ENCODE peak calls at places on chromosomes 12 and 14, in eight cellular contexts. One of them, this sample, is unnamed.
A peak's percentile ranks its signal among the peaks of the same experiment; 100 is the strongest.

GRCh38 chr14:76806446-76806845 is 6.2 kb downstream of the ANGEL1 start:
- DNase-seq in kidney epithelial cell: no peak
- DNase-seq in heart right ventricle: no peak
- DNase-seq in AG09319: no peak
- DNase-seq in coronary artery: no peak
- DNase-seq in brain microvascular endothelial cell: no peak
- DNase-seq in gastrocnemius medialis: no peak
- DNase-seq in dorsolateral prefrontal cortex: no peak
- DNase-seq in this sample: peak; percentile 83

GRCh38 chr12:121628037-121628436 is 1.7 kb downstream of the ORAI1 start:
- DNase-seq in kidney epithelial cell: no peak
- DNase-seq in heart right ventricle: no peak
- DNase-seq in AG09319: no peak
- DNase-seq in coronary artery: no peak
- DNase-seq in brain microvascular endothelial cell: no peak
- DNase-seq in gastrocnemius medialis: no peak
- DNase-seq in dorsolateral prefrontal cortex: no peak
- DNase-seq in this sample: no peak

GRCh38 chr14:99164712-99165111 is 107.3 kb downstream of the BCL11B start:
- DNase-seq in kidney epithelial cell: no peak
- DNase-seq in heart right ventricle: no peak
- DNase-seq in AG09319: no peak
- DNase-seq in coronary artery: no peak
- DNase-seq in brain microvascular endothelial cell: no peak
- DNase-seq in gastrocnemius medialis: no peak
- DNase-seq in dorsolateral prefrontal cortex: no peak
- DNase-seq in this sample: no peak

GRCh38 chr12:71871116-71871515 is 31.6 kb downstream of the TBC1D15 start:
- DNase-seq in kidney epithelial cell: no peak
- DNase-seq in heart right ventricle: no peak
- DNase-seq in AG09319: no peak
- DNase-seq in coronary artery: no peak
- DNase-seq in brain microvascular endothelial cell: no peak
- DNase-seq in gastrocnemius medialis: no peak
- DNase-seq in dorsolateral prefrontal cortex: no peak
- DNase-seq in this sample: no peak

GRCh38 chr12:51865470-51865745 is 16.9 kb upstream of the FIGNL2 start:
- DNase-seq in kidney epithelial cell: no peak
- DNase-seq in heart right ventricle: no peak
- DNase-seq in AG09319: no peak
- DNase-seq in coronary artery: no peak
- DNase-seq in brain microvascular endothelial cell: no peak
- DNase-seq in gastrocnemius medialis: no peak
- DNase-seq in dorsolateral prefrontal cortex: no peak
- DNase-seq in this sample: no peak

GRCh38 chr14:91303091-91303923 is 58.8 kb upstream of the GPR68 start:
- DNase-seq in kidney epithelial cell: no peak
- DNase-seq in heart right ventricle: peak; percentile 82
- DNase-seq in AG09319: no peak
- DNase-seq in coronary artery: no peak
- DNase-seq in brain microvascular endothelial cell: no peak
- DNase-seq in gastrocnemius medialis: no peak
- DNase-seq in dorsolateral prefrontal cortex: no peak
- DNase-seq in this sample: no peak

GRCh38 chr12:61750604-61751003 is 509.6 kb upstream of the USP15 start:
- DNase-seq in kidney epithelial cell: no peak
- DNase-seq in heart right ventricle: no peak
- DNase-seq in AG09319: no peak
- DNase-seq in coronary artery: no peak
- DNase-seq in brain microvascular endothelial cell: no peak
- DNase-seq in gastrocnemius medialis: no peak
- DNase-seq in dorsolateral prefrontal cortex: no peak
- DNase-seq in this sample: no peak

GRCh38 chr14:36047912-36048311 is 128.6 kb downstream of the PTCSC3 start:
- DNase-seq in kidney epithelial cell: no peak
- DNase-seq in heart right ventricle: no peak
- DNase-seq in AG09319: no peak
- DNase-seq in coronary artery: no peak
- DNase-seq in brain microvascular endothelial cell: no peak
- DNase-seq in gastrocnemius medialis: no peak
- DNase-seq in dorsolateral prefrontal cortex: no peak
- DNase-seq in this sample: no peak

GRCh38 chr12:31322651-31323248 is 3.2 kb downstream of the SINHCAF start:
- DNase-seq in kidney epithelial cell: no peak
- DNase-seq in heart right ventricle: no peak
- DNase-seq in AG09319: no peak
- DNase-seq in coronary artery: no peak
- DNase-seq in brain microvascular endothelial cell: peak; percentile 47
- DNase-seq in gastrocnemius medialis: no peak
- DNase-seq in dorsolateral prefrontal cortex: no peak
- DNase-seq in this sample: no peak
- TF ChIP-seq CTCF in kidney epithelial cell: no peak
- TF ChIP-seq CTCF in heart right ventricle: no peak
- TF ChIP-seq CTCF in AG09319: no peak
- TF ChIP-seq CTCF in coronary artery: no peak
- TF ChIP-seq CTCF in brain microvascular endothelial cell: no peak
- TF ChIP-seq CTCF in gastrocnemius medialis: no peak
- TF ChIP-seq CTCF in dorsolateral prefrontal cortex: no peak
- TF ChIP-seq CTCF in this sample: no peak

GRCh38 chr14:103209054-103209453 is 85.8 kb downstream of the TNFAIP2 start:
- DNase-seq in kidney epithelial cell: no peak
- DNase-seq in heart right ventricle: no peak
- DNase-seq in AG09319: no peak
- DNase-seq in coronary artery: no peak
- DNase-seq in brain microvascular endothelial cell: no peak
- DNase-seq in gastrocnemius medialis: no peak
- DNase-seq in dorsolateral prefrontal cortex: no peak
- DNase-seq in this sample: no peak
- TF ChIP-seq CTCF in kidney epithelial cell: peak; percentile 6
- TF ChIP-seq CTCF in heart right ventricle: no peak
- TF ChIP-seq CTCF in AG09319: peak; percentile 32
- TF ChIP-seq CTCF in coronary artery: no peak
- TF ChIP-seq CTCF in brain microvascular endothelial cell: peak; percentile 33
- TF ChIP-seq CTCF in gastrocnemius medialis: no peak
- TF ChIP-seq CTCF in dorsolateral prefrontal cortex: no peak
- TF ChIP-seq CTCF in this sample: no peak

DNA sequence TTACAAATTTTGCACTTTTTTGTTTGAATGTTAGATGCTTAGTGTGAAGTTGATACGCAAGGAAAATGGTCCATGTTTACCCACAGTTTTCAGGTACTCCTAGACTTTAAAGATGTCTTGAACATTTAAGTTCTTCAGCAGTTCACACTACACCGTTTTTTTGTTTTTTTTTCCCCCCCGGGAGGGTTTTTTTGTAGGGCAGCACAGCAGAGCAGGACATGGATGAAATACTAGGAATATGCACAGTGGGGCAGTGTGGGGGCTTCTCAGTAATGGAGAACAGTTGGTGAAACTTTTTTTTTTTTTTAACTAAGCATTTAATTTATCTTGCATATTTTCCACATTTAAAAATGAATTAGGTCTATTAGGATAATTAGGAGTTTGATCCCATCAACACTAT is 4.9 kb downstream of the RAN start:
- DNase-seq in kidney epithelial cell: no peak
- DNase-seq in heart right ventricle: no peak
- DNase-seq in AG09319: no peak
- DNase-seq in coronary artery: no peak
- DNase-seq in brain microvascular endothelial cell: no peak
- DNase-seq in gastrocnemius medialis: no peak
- DNase-seq in dorsolateral prefrontal cortex: no peak
- DNase-seq in this sample: no peak
- TF ChIP-seq CTCF in kidney epithelial cell: no peak
- TF ChIP-seq CTCF in heart right ventricle: no peak
- TF ChIP-seq CTCF in AG09319: no peak
- TF ChIP-seq CTCF in coronary artery: no peak
- TF ChIP-seq CTCF in brain microvascular endothelial cell: no peak
- TF ChIP-seq CTCF in gastrocnemius medialis: no peak
- TF ChIP-seq CTCF in dorsolateral prefrontal cortex: no peak
- TF ChIP-seq CTCF in this sample: no peak

GRCh38 chr12:67456281-67456918 is 187.2 kb downstream of the CAND1 start:
- DNase-seq in kidney epithelial cell: no peak
- DNase-seq in heart right ventricle: peak; percentile 41
- DNase-seq in AG09319: peak; percentile 78
- DNase-seq in coronary artery: no peak
- DNase-seq in brain microvascular endothelial cell: peak; percentile 65
- DNase-seq in gastrocnemius medialis: no peak
- DNase-seq in dorsolateral prefrontal cortex: no peak
- DNase-seq in this sample: no peak

GRCh38 chr12:67459173-67459572 is 189.4 kb upstream of the DYRK2 start:
- DNase-seq in kidney epithelial cell: no peak
- DNase-seq in heart right ventricle: no peak
- DNase-seq in AG09319: no peak
- DNase-seq in coronary artery: no peak
- DNase-seq in brain microvascular endothelial cell: no peak
- DNase-seq in gastrocnemius medialis: no peak
- DNase-seq in dorsolateral prefrontal cortex: no peak
- DNase-seq in this sample: no peak

GRCh38 chr12:67459578-67459977 is 189.0 kb upstream of the DYRK2 start:
- DNase-seq in kidney epithelial cell: no peak
- DNase-seq in heart right ventricle: no peak
- DNase-seq in AG09319: no peak
- DNase-seq in coronary artery: no peak
- DNase-seq in brain microvascular endothelial cell: no peak
- DNase-seq in gastrocnemius medialis: no peak
- DNase-seq in dorsolateral prefrontal cortex: no peak
- DNase-seq in this sample: no peak

GRCh38 chr12:67457136-67457535 is 188.0 kb downstream of the CAND1 start:
- DNase-seq in kidney epithelial cell: no peak
- DNase-seq in heart right ventricle: no peak
- DNase-seq in AG09319: no peak
- DNase-seq in coronary artery: no peak
- DNase-seq in brain microvascular endothelial cell: no peak
- DNase-seq in gastrocnemius medialis: no peak
- DNase-seq in dorsolateral prefrontal cortex: no peak
- DNase-seq in this sample: no peak

GRCh38 chr12:67457799-67458680 is 188.9 kb downstream of the CAND1 start:
- DNase-seq in kidney epithelial cell: no peak
- DNase-seq in heart right ventricle: no peak
- DNase-seq in AG09319: no peak
- DNase-seq in coronary artery: no peak
- DNase-seq in brain microvascular endothelial cell: no peak
- DNase-seq in gastrocnemius medialis: no peak
- DNase-seq in dorsolateral prefrontal cortex: no peak
- DNase-seq in this sample: no peak
- TF ChIP-seq CTCF in kidney epithelial cell: no peak
- TF ChIP-seq CTCF in heart right ventricle: peak; percentile 49
- TF ChIP-seq CTCF in AG09319: peak; percentile 29
- TF ChIP-seq CTCF in coronary artery: no peak
- TF ChIP-seq CTCF in brain microvascular endothelial cell: peak; percentile 60
- TF ChIP-seq CTCF in gastrocnemius medialis: no peak
- TF ChIP-seq CTCF in dorsolateral prefrontal cortex: peak; percentile 39
- TF ChIP-seq CTCF in this sample: peak; percentile 33